ENCODE peak calls at places on chromosomes 3 and 15, in five cellular contexts. Z is upper lobe of right lung, H is activated B cell treated with CpG ODN at 0.5 μM for 24 hours, V is NB4, N is psoas muscle. I is an unnamed sample.

GRCh38 chr15:91872356-91873132 is 19.0 kb downstream of the SLCO3A1 start:
- DNase-seq in Z (peak), H (no peak), N (no peak), V (no peak), I (no peak)

GRCh38 chr15:66644815-66645345 is 57.2 kb upstream of the SMAD6 start:
- DNase-seq in Z (no peak), N (no peak), H (no peak), V (no peak), I (no peak)

GRCh38 chr3:42118762-42119361 is 27.7 kb downstream of the TRAK1 start:
- DNase-seq in Z (no peak), V (peak), H (no peak), N (peak), I (no peak)

GRCh38 chr3:72088486-72089025 is 303.6 kb upstream of the PROK2 start:
- DNase-seq in H (no peak), N (no peak), Z (no peak), V (no peak), I (no peak)

GRCh38 chr15:86362556-86362955 is 282.9 kb downstream of the AGBL1 start:
- DNase-seq in H (no peak), N (no peak), V (peak), Z (no peak), I (no peak)

GRCh38 chr3:71510485-71510884 is 73.0 kb downstream of the FOXP1 start:
- DNase-seq in H (no peak), Z (no peak), N (no peak), V (no peak), I (no peak)

GRCh38 chr3:191373327-191373726 is 43.0 kb upstream of the UTS2B start:
- DNase-seq in Z (no peak), N (no peak), H (no peak), V (peak), I (no peak)

GRCh38 chr3:45224824-45225464 is 1.1 kb downstream of the TMEM158 start:
- DNase-seq in V (peak), Z (peak), H (peak), N (peak), I (peak)

GRCh38 chr15:31455499-31455898 is 128.9 kb downstream of the KLF13 start:
- DNase-seq in H (no peak), V (no peak), N (no peak), Z (no peak), I (no peak)

GRCh38 chr3:127689266-127689860 is 16.6 kb downstream of the ABTB1 start:
- DNase-seq in V (no peak), H (no peak), N (peak), Z (peak), I (no peak)

GRCh38 chr3:72102057-72102711 is 317.2 kb upstream of the PROK2 start:
- DNase-seq in N (no peak), Z (no peak), H (peak), V (peak), I (no peak)

GRCh38 chr15:49045691-49046112 is 544 bp downstream of the SECISBP2L start:
- DNase-seq in V (peak), H (no peak), N (no peak), Z (no peak), I (no peak)

DNA sequence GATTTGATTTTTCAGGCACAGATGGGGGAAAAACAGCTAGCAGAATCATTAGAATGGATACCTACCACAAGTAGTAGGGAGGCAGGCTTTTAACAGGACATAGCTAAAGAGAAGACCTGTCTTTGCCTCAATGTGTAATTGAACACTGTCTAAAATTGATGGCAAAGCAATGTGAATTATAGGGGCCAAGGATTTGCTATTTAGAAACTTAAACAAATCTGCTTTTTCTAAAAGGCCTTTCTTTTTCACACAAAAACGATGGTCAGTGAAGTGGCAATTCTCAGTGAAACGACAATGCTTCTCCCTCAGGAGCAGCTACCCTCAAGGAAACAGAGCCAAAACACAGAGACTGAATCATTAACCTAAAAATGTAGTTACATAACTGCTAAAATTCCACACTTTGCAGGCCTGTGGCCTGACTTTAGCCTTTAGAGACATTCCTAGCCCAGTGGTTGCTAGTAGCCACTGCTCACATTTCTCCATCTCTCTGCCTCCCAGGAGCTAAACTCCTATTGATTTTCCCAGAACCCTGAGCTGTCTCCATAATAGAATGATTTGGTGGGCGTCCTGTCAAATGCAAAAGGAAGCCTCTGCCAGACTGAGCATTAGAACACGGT is 630.2 kb upstream of the KCNMB2 start:
- DNase-seq in Z (no peak), H (no peak), N (no peak), V (no peak), I (no peak)
- TF ChIP-seq CTCF in Z (peak), H (no peak), N (no peak), V (no peak), I (no peak)

DNA sequence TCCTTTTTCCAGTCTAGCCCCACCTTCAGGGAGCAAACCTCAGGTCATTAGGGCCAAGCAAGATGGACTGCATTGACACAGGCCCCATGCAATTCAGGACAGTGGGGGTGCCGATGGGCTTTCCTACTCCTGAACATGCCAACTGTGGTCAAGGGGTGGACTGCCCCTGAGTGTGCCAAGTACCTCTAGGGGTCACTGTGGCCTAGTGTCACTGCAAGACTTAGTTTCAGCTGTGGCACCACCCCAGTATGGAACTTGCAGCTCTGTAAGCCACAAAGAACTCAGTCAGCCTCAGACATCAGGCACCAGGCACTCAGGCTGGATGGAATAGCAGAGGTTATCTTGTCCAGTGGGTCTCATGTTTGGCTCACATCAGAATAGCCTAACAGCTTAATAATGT is 32.3 kb downstream of the EXOG start:
- DNase-seq in H (no peak), N (no peak), Z (no peak), V (peak), I (no peak)
- TF ChIP-seq CTCF in H (no peak), N (peak), Z (no peak), V (peak), I (no peak)

GRCh38 chr3:195557327-195557726 is 14.2 kb upstream of the PPP1R2 start:
- DNase-seq in N (no peak), V (no peak), H (no peak), Z (no peak), I (no peak)

GRCh38 chr3:195555110-195555509 is 12.0 kb upstream of the PPP1R2 start:
- DNase-seq in V (no peak), N (no peak), Z (no peak), H (no peak), I (no peak)

GRCh38 chr3:195558602-195559001 is 15.5 kb upstream of the PPP1R2 start:
- DNase-seq in N (peak), Z (no peak), H (no peak), V (peak), I (no peak)

GRCh38 chr3:195554458-195554857 is 11.3 kb upstream of the PPP1R2 start:
- DNase-seq in V (no peak), N (no peak), H (no peak), Z (no peak), I (no peak)

DNA sequence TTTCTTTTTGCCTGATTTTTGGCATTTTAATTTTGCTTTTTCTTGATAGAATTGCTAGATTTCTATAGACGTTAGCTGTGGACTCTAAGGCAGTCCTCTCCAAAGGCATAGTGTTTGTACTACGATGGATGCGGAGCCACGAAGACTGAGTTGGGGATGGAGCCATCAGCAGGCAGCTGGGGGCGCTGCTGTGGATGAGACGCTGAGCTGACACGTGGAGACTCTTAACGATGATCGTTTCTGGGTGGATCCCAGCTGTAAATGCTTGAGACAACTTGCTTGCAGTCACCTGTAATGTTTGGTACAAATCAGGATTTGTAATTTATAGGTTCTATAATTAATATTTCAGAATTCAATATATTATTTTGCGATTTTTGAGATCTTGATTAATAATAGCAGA is 13.3 kb upstream of the PPP1R2 start:
- DNase-seq in N (peak), V (peak), Z (no peak), H (no peak), I (no peak)
- TF ChIP-seq CTCF in N (peak), V (peak), Z (peak), H (no peak), I (no peak)

GRCh38 chr3:195565716-195566115 is 18.0 kb downstream of the APOD start:
- DNase-seq in N (no peak), Z (no peak), V (no peak), H (no peak), I (no peak)
- TF ChIP-seq CTCF in N (no peak), Z (no peak), V (no peak), H (no peak), I (no peak)

GRCh38 chr15:71121442-71121841 is 6.2 kb downstream of the THSD4 start:
- DNase-seq in V (no peak), H (no peak), Z (no peak), N (no peak), I (no peak)

GRCh38 chr15:71128939-71129562 is 13.8 kb downstream of the THSD4 start:
- DNase-seq in V (no peak), N (no peak), H (no peak), Z (no peak), I (no peak)

GRCh38 chr15:71127083-71127482 is 11.8 kb downstream of the THSD4 start:
- DNase-seq in H (no peak), N (no peak), V (no peak), Z (no peak), I (no peak)

GRCh38 chr15:71125831-71126453 is 10.7 kb downstream of the THSD4 start:
- DNase-seq in H (no peak), Z (no peak), N (no peak), V (no peak), I (no peak)

DNA sequence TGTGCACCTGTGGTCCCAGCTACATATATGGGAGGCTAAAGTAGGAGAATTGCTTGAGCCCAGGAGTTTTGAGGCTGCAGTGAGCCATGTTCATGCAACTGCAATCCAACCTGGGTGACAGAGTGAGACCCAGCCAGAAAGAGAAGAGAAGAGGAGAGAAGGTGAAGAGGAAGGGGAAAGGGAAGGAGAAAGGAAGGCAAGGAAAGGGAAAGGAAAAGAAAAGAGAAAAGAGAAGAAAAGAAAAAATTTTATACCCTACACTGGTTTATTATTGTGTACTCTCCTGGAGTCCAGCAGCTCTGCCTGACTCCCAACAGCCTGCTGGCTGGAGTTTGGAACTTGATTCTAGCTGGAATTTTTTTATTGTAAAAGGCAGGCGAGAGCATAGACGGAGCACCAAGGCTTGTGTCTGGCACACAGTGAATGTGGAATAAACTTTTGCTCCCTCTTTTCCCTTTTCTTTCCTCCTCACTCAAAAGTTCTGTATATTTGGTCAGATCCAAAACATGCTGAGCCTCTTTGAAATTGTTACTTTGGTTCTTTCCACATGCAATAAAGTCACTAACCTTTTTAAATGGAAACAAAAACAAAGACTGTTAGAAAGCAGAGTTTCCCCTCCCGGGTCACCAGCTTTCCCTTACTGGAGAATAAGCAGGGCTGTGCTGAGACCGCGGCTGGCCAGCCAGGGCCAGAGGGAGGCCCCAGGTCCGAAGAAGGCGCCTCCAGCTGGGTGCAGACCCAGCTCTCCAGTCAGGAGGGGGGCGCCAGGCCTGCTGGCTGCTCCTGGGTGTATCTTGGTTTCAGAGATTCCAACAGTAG is 9.9 kb downstream of the THSD4 start:
- DNase-seq in Z (no peak), V (no peak), H (no peak), N (no peak), I (no peak)
- TF ChIP-seq CTCF in Z (no peak), V (no peak), H (no peak), N (no peak), I (no peak)

DNA sequence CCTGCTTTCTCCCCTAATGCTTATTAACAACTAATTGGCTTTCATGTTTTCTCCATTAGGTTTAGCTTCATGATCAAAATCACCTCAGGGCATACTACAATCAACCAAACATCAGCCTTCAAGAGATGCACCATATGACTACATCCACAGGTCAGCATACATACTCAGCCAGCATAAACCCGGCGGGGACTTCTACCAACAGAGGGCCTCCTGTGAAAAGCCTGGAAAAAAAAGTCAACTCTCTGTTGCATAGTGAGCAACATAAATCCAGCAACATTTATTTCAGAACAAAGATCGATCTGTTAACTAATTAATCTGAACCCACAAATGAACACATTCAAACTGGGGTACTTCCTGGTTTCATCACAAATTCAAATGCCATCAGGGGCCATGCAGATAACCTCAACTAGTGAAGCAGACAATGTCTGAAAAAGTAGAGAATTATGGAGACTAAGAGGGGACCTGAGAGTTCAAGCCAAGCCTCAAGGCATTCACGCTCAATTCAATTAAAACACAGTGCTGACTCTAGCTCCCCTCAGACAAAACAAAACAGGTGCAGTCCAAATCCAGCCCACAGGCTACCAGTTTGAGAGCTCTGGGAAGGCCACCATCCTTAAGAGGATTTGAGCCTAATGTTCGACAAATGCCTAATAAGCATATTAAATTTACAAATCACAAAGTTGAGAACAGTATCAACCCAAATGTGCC is 124.5 kb downstream of the MAGI1 start:
- DNase-seq in H (no peak), V (no peak), N (no peak), Z (no peak), I (no peak)
- TF ChIP-seq CTCF in H (no peak), V (no peak), N (peak), Z (no peak), I (no peak)

DNA sequence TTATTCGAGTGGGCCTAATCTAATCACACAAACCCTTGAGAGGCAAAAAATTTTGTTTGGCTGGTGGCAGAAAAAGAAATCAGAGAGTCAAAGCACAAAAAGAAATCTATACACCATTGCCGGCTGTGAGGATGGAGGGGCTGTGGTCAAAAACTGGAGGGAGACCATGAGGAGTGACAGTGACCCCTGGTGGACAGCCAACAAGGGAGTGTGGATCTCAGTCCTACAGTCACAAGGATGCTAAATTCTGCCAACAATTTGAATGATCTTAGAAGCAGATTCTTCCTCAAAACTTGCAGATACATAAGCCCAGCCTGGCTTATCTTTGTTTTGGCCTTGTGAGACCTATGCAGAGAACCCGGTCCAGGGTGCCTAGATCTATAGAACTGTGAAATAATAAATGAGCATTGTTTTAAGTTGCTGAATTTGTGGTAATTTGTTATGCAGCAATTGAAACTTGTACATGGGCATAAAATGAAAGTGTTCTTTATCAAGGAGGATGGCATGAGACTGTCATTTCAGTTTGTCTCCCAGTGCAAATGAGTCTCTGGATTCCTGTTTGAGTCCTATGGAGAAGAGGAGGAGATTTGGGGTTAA is 103.0 kb upstream of the ARHGEF26 start:
- DNase-seq in V (peak), Z (no peak), H (no peak), N (no peak), I (no peak)
- TF ChIP-seq CTCF in V (peak), Z (peak), H (no peak), N (no peak), I (no peak)

GRCh38 chr3:184539801-184540440 is 21.7 kb upstream of the EPHB3 start:
- DNase-seq in H (no peak), V (no peak), N (no peak), Z (no peak), I (no peak)
- TF ChIP-seq CTCF in H (no peak), V (no peak), N (no peak), Z (no peak), I (no peak)

GRCh38 chr3:112437146-112438022 is 61.9 kb downstream of the BTLA start:
- DNase-seq in Z (no peak), V (peak), N (no peak), H (no peak), I (no peak)
- TF ChIP-seq CTCF in Z (peak), V (peak), N (no peak), H (no peak), I (peak)

DNA sequence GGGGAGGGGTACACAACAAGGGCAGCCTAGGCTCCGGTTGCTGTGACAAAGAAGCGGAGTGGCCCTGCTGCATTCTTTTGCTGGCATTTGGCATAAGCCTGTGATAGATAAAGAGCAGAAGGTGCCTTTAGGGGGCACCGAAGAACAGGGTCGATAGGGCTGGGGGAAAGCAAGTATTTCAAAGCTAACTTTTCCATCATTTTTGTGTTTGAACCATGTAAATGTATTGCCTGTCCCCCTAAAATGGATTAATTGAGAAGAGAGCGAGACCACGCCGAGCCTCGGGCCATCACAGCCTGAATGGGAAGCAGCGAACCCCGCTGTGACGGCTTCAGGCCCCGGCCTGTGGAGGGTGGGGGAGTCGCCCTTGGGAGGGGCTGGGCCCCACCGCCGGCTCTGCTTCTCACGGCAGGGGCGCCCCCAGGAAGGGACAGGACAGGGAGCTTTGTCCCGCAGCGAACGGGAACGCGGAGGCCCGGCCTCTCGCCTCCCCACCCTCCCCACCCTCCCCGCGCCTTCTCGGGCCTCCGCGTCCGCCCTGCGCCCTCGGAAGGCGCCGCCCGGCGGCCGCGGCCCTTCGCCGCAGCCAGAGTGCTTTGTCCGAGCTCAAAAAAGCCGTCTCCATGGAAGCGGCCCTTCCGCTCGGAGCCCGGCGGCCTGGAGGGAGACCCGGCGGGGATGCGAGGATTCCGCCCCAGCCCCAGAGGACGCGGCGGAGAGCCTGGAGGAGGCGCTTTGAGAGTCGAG is 32.4 kb upstream of the ALDH1L1 start:
- DNase-seq in Z (peak), V (peak), H (no peak), N (peak), I (peak)
- TF ChIP-seq CTCF in Z (peak), V (peak), H (no peak), N (peak), I (no peak)

I was measured in mesothelial cell of epicardium.